ENCODE peak calls at places on chromosomes 4 and X, in ten cellular contexts. One of them, this sample, is unnamed.

GRCh38 chr4:145679991-145680455 is at the start of gene C4orf51:
- DNase-seq in suprapubic skin: no peak
- DNase-seq in sigmoid colon: no peak
- DNase-seq in stomach: no peak
- DNase-seq in SK-N-SH: no peak
- DNase-seq in transverse colon: no peak
- DNase-seq in HepG2: peak
- DNase-seq in K562: no peak
- DNase-seq in GM12878: no peak
- DNase-seq in H1: no peak
- DNase-seq in this sample: no peak

GRCh38 chrX:65522739-65523372 is 11.7 kb downstream of the LAS1L start:
- DNase-seq in suprapubic skin: no peak
- DNase-seq in sigmoid colon: no peak
- DNase-seq in stomach: no peak
- DNase-seq in SK-N-SH: no peak
- DNase-seq in transverse colon: no peak
- DNase-seq in HepG2: no peak
- DNase-seq in K562: no peak
- DNase-seq in GM12878: no peak
- DNase-seq in H1: no peak
- DNase-seq in this sample: no peak

GRCh38 chrX:56281789-56282188 is 49.6 kb downstream of the KLF8 start:
- DNase-seq in suprapubic skin: no peak
- DNase-seq in sigmoid colon: no peak
- DNase-seq in stomach: no peak
- DNase-seq in SK-N-SH: peak
- DNase-seq in transverse colon: no peak
- DNase-seq in HepG2: peak
- DNase-seq in K562: peak
- DNase-seq in GM12878: no peak
- DNase-seq in H1: no peak
- DNase-seq in this sample: no peak

GRCh38 chr4:74635490-74636123 is 158.7 kb downstream of the BTC start:
- DNase-seq in suprapubic skin: no peak
- DNase-seq in sigmoid colon: no peak
- DNase-seq in stomach: no peak
- DNase-seq in SK-N-SH: no peak
- DNase-seq in transverse colon: no peak
- DNase-seq in HepG2: no peak
- DNase-seq in K562: no peak
- DNase-seq in GM12878: no peak
- DNase-seq in H1: no peak
- DNase-seq in this sample: no peak

GRCh38 chr4:187469627-187470026 is 525.9 kb upstream of the ZFP42 start:
- DNase-seq in suprapubic skin: no peak
- DNase-seq in sigmoid colon: no peak
- DNase-seq in stomach: no peak
- DNase-seq in SK-N-SH: no peak
- DNase-seq in transverse colon: no peak
- DNase-seq in HepG2: no peak
- DNase-seq in K562: no peak
- DNase-seq in GM12878: no peak
- DNase-seq in H1: no peak
- DNase-seq in this sample: no peak

GRCh38 chrX:153952373-153953026 is 8.1 kb upstream of the RENBP start:
- DNase-seq in suprapubic skin: no peak
- DNase-seq in sigmoid colon: no peak
- DNase-seq in stomach: no peak
- DNase-seq in SK-N-SH: no peak
- DNase-seq in transverse colon: no peak
- DNase-seq in HepG2: no peak
- DNase-seq in K562: no peak
- DNase-seq in GM12878: no peak
- DNase-seq in H1: no peak
- DNase-seq in this sample: no peak

GRCh38 chrX:119638725-119639471 is 32.7 kb upstream of the NKRF start:
- DNase-seq in suprapubic skin: no peak
- DNase-seq in sigmoid colon: no peak
- DNase-seq in stomach: no peak
- DNase-seq in SK-N-SH: no peak
- DNase-seq in transverse colon: no peak
- DNase-seq in HepG2: no peak
- DNase-seq in K562: no peak
- DNase-seq in GM12878: peak
- DNase-seq in H1: no peak
- DNase-seq in this sample: no peak

GRCh38 chr4:122666527-122667245 is 45.8 kb upstream of the IL21 start:
- DNase-seq in suprapubic skin: no peak
- DNase-seq in sigmoid colon: no peak
- DNase-seq in stomach: no peak
- DNase-seq in SK-N-SH: no peak
- DNase-seq in transverse colon: no peak
- DNase-seq in HepG2: no peak
- DNase-seq in K562: no peak
- DNase-seq in GM12878: no peak
- DNase-seq in H1: no peak
- DNase-seq in this sample: no peak

GRCh38 chr4:139017861-139018260 is 2.3 kb downstream of the NOCT start:
- DNase-seq in suprapubic skin: no peak
- DNase-seq in sigmoid colon: no peak
- DNase-seq in stomach: no peak
- DNase-seq in SK-N-SH: no peak
- DNase-seq in transverse colon: no peak
- DNase-seq in HepG2: no peak
- DNase-seq in K562: no peak
- DNase-seq in GM12878: no peak
- DNase-seq in H1: no peak
- DNase-seq in this sample: no peak

GRCh38 chr4:139018971-139019758 is 3.6 kb downstream of the NOCT start:
- DNase-seq in suprapubic skin: no peak
- DNase-seq in sigmoid colon: no peak
- DNase-seq in stomach: no peak
- DNase-seq in SK-N-SH: peak
- DNase-seq in transverse colon: no peak
- DNase-seq in HepG2: no peak
- DNase-seq in K562: no peak
- DNase-seq in GM12878: no peak
- DNase-seq in H1: no peak
- DNase-seq in this sample: no peak

GRCh38 chr4:139015948-139016451 is 419 bp downstream of the NOCT start:
- DNase-seq in suprapubic skin: no peak
- DNase-seq in sigmoid colon: no peak
- DNase-seq in stomach: peak
- DNase-seq in SK-N-SH: no peak
- DNase-seq in transverse colon: peak
- DNase-seq in HepG2: peak
- DNase-seq in K562: peak
- DNase-seq in GM12878: no peak
- DNase-seq in H1: no peak
- DNase-seq in this sample: peak

GRCh38 chr4:139020384-139020783 is 4.8 kb downstream of the NOCT start:
- DNase-seq in suprapubic skin: no peak
- DNase-seq in sigmoid colon: no peak
- DNase-seq in stomach: no peak
- DNase-seq in SK-N-SH: no peak
- DNase-seq in transverse colon: no peak
- DNase-seq in HepG2: no peak
- DNase-seq in K562: no peak
- DNase-seq in GM12878: no peak
- DNase-seq in H1: no peak
- DNase-seq in this sample: no peak

DNA sequence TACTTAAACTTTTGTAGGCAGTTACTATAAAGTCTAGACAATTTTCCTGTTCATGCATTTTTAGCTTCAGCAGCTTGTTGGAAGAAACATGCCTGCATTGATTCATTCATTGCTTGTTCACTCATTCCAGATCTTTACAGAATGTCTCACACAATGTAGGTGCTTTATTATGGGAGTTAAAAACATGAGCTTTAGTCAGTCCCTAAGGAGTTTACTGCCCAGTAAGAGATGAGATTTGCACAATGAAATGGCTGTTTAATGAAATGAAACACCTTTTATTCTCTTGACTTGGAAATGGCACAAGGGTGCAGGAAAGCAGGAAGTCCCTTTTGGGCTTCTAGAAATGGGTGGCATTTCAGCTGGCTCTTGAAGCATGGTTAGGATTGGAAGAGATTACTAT is 2.9 kb downstream of the NOCT start:
- DNase-seq in suprapubic skin: no peak
- DNase-seq in sigmoid colon: no peak
- DNase-seq in stomach: no peak
- DNase-seq in SK-N-SH: no peak
- DNase-seq in transverse colon: no peak
- DNase-seq in HepG2: no peak
- DNase-seq in K562: no peak
- DNase-seq in GM12878: no peak
- DNase-seq in H1: no peak
- DNase-seq in this sample: no peak
- H3K27ac ChIP-seq in suprapubic skin: no peak
- H3K27ac ChIP-seq in sigmoid colon: no peak
- H3K27ac ChIP-seq in stomach: no peak
- H3K27ac ChIP-seq in SK-N-SH: peak
- H3K27ac ChIP-seq in transverse colon: no peak
- H3K27ac ChIP-seq in HepG2: no peak
- H3K27ac ChIP-seq in K562: no peak
- H3K27ac ChIP-seq in GM12878: peak
- H3K27ac ChIP-seq in H1: no peak
- H3K27ac ChIP-seq in this sample: no peak

GRCh38 chrX:13875572-13875971 is 58.7 kb upstream of the GPM6B start:
- DNase-seq in suprapubic skin: no peak
- DNase-seq in sigmoid colon: no peak
- DNase-seq in stomach: no peak
- DNase-seq in SK-N-SH: no peak
- DNase-seq in transverse colon: no peak
- DNase-seq in HepG2: no peak
- DNase-seq in K562: no peak
- DNase-seq in GM12878: no peak
- DNase-seq in H1: no peak
- DNase-seq in this sample: no peak
- TF ChIP-seq EP300 in suprapubic skin: no peak
- TF ChIP-seq EP300 in sigmoid colon: no peak
- TF ChIP-seq EP300 in stomach: no peak
- TF ChIP-seq EP300 in SK-N-SH: no peak
- TF ChIP-seq EP300 in transverse colon: no peak
- TF ChIP-seq EP300 in HepG2: no peak
- TF ChIP-seq EP300 in K562: no peak
- TF ChIP-seq EP300 in GM12878: no peak
- TF ChIP-seq EP300 in H1: no peak
- TF ChIP-seq EP300 in this sample: no peak

DNA sequence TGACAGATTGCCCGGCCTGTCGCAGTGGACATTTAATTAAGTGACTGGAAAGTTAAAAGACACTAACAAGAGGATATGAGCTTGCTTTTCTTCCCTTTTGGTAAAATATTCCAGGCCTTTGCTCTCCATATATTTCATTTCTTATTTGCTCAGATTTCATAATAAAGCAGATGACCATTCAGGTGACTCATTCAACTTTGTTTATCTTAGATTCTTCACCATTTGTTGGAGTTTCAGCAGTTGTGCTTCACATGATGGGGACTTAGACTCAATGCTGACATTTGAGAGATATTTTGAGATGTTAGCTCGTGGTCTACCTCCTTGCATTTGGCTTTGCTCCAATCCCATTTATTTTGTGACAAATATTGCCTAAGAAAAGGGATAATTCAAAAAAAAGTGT is 312.2 kb downstream of the ARHGAP24 start:
- DNase-seq in suprapubic skin: no peak
- DNase-seq in sigmoid colon: no peak
- DNase-seq in stomach: no peak
- DNase-seq in SK-N-SH: no peak
- DNase-seq in transverse colon: no peak
- DNase-seq in HepG2: no peak
- DNase-seq in K562: no peak
- DNase-seq in GM12878: no peak
- DNase-seq in H1: no peak
- DNase-seq in this sample: no peak
- TF ChIP-seq POLR2AphosphoS5 in suprapubic skin: no peak
- TF ChIP-seq POLR2AphosphoS5 in sigmoid colon: peak
- TF ChIP-seq POLR2AphosphoS5 in stomach: no peak
- TF ChIP-seq POLR2AphosphoS5 in SK-N-SH: no peak
- TF ChIP-seq POLR2AphosphoS5 in transverse colon: no peak
- TF ChIP-seq POLR2AphosphoS5 in HepG2: no peak
- TF ChIP-seq POLR2AphosphoS5 in K562: no peak
- TF ChIP-seq POLR2AphosphoS5 in GM12878: no peak
- TF ChIP-seq POLR2AphosphoS5 in H1: no peak
- TF ChIP-seq POLR2AphosphoS5 in this sample: no peak

GRCh38 chr4:89301902-89302301 is 5.7 kb downstream of the GPRIN3 start:
- DNase-seq in suprapubic skin: no peak
- DNase-seq in sigmoid colon: no peak
- DNase-seq in stomach: no peak
- DNase-seq in SK-N-SH: no peak
- DNase-seq in transverse colon: no peak
- DNase-seq in HepG2: no peak
- DNase-seq in K562: no peak
- DNase-seq in GM12878: no peak
- DNase-seq in H1: no peak
- DNase-seq in this sample: no peak

GRCh38 chr4:89299153-89299789 is 8.3 kb downstream of the GPRIN3 start:
- DNase-seq in suprapubic skin: no peak
- DNase-seq in sigmoid colon: no peak
- DNase-seq in stomach: no peak
- DNase-seq in SK-N-SH: no peak
- DNase-seq in transverse colon: no peak
- DNase-seq in HepG2: no peak
- DNase-seq in K562: peak
- DNase-seq in GM12878: no peak
- DNase-seq in H1: no peak
- DNase-seq in this sample: no peak

GRCh38 chr4:89300490-89300889 is 7.1 kb downstream of the GPRIN3 start:
- DNase-seq in suprapubic skin: no peak
- DNase-seq in sigmoid colon: no peak
- DNase-seq in stomach: no peak
- DNase-seq in SK-N-SH: no peak
- DNase-seq in transverse colon: no peak
- DNase-seq in HepG2: no peak
- DNase-seq in K562: no peak
- DNase-seq in GM12878: no peak
- DNase-seq in H1: no peak
- DNase-seq in this sample: no peak

GRCh38 chr4:89300060-89300459 is 7.5 kb downstream of the GPRIN3 start:
- DNase-seq in suprapubic skin: no peak
- DNase-seq in sigmoid colon: no peak
- DNase-seq in stomach: no peak
- DNase-seq in SK-N-SH: no peak
- DNase-seq in transverse colon: no peak
- DNase-seq in HepG2: no peak
- DNase-seq in K562: no peak
- DNase-seq in GM12878: no peak
- DNase-seq in H1: no peak
- DNase-seq in this sample: no peak

DNA sequence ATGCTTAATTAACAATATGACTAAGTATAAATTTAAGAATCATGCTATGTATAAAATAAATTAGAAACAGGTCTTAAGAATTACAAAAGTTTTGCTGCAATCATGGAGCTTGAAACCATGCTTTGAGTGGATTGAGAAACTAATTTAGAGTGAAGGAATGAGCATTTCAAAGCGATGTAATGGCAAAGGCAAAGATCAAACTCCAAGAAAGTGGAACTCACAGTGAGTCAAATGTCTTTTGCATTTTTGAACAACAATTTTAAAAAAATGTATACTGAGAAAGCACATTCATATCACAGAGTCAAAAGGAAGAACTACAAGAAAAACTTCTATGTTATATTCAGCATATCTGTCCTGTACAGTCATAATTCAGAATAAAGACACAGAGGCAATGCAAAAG is 6.6 kb downstream of the GPRIN3 start:
- DNase-seq in suprapubic skin: no peak
- DNase-seq in sigmoid colon: no peak
- DNase-seq in stomach: no peak
- DNase-seq in SK-N-SH: no peak
- DNase-seq in transverse colon: no peak
- DNase-seq in HepG2: no peak
- DNase-seq in K562: no peak
- DNase-seq in GM12878: no peak
- DNase-seq in H1: no peak
- DNase-seq in this sample: no peak
- H3K27ac ChIP-seq in suprapubic skin: no peak
- H3K27ac ChIP-seq in sigmoid colon: no peak
- H3K27ac ChIP-seq in stomach: no peak
- H3K27ac ChIP-seq in SK-N-SH: no peak
- H3K27ac ChIP-seq in transverse colon: peak
- H3K27ac ChIP-seq in HepG2: no peak
- H3K27ac ChIP-seq in K562: no peak
- H3K27ac ChIP-seq in GM12878: no peak
- H3K27ac ChIP-seq in H1: no peak
- H3K27ac ChIP-seq in this sample: no peak